ENCODE peak calls at places on chromosomes 7 and 10, in six cellular contexts. J is stimulated activated CD8-positive, alpha-beta memory T cell treated with anti-CD3 and anti-CD28 coated beads, Interleukin-2, amount 100 ng/mL, for 1 hour; K is effector CD4-positive, alpha-beta T cell; M is effector memory CD4-positive, alpha-beta T cell; Q is tibial artery; Y is aorta. E is an unnamed sample.

GRCh38 chr7:92994889-92995288 is 122.9 kb downstream of the SAMD9 start:
- DNase-seq in J (no peak), K (no peak), M (no peak), Q (no peak), Y (no peak), E (no peak)

GRCh38 chr7:43058271-43059066 is 54.0 kb upstream of the HECW1 start:
- DNase-seq in J (no peak), K (no peak), M (no peak), Q (no peak), Y (no peak), E (no peak)

GRCh38 chr10:48241301-48241700 is 33.2 kb downstream of the FRMPD2 start:
- DNase-seq in J (no peak), K (no peak), M (no peak), Q (no peak), Y (no peak), E (no peak)

GRCh38 chr10:125006921-125007391 is 65.0 kb downstream of the ZRANB1 start:
- DNase-seq in J (no peak), K (no peak), M (no peak), Q (peak; percentile 70), Y (peak; percentile 35), E (peak; percentile 37)

GRCh38 chr7:79407351-79407750 is 46.1 kb downstream of the MAGI2 start:
- DNase-seq in J (no peak), K (no peak), M (no peak), Q (no peak), Y (no peak), E (no peak)

GRCh38 chr7:73606801-73607691 is 17.3 kb downstream of the MLXIPL start:
- DNase-seq in J (peak; percentile 45), K (peak; percentile 71), M (peak; percentile 32), Q (no peak), Y (peak; percentile 67), E (peak; percentile 36)

GRCh38 chr7:120988591-120989299 is at the start of gene CPED1:
- DNase-seq in J (no peak), K (no peak), M (no peak), Q (peak; percentile 92), Y (peak; percentile 90), E (no peak)

GRCh38 chr10:110755781-110756180 is 111.6 kb downstream of the RBM20 start:
- DNase-seq in J (no peak), K (no peak), M (no peak), Q (no peak), Y (no peak), E (no peak)

GRCh38 chr7:125279956-125280355 is 350.3 kb upstream of the POT1 start:
- DNase-seq in J (no peak), K (no peak), M (no peak), Q (no peak), Y (no peak), E (peak; percentile 6)

GRCh38 chr10:27514243-27514642 is 10.1 kb downstream of the RAB18 start:
- DNase-seq in J (no peak), K (no peak), M (no peak), Q (no peak), Y (no peak), E (no peak)

GRCh38 chr10:89662596-89662995 is 17.6 kb upstream of the PANK1 start:
- DNase-seq in J (no peak), K (no peak), M (no peak), Q (no peak), Y (no peak), E (no peak)

GRCh38 chr10:34504534-34504933 is 310.6 kb downstream of the PARD3 start:
- DNase-seq in J (no peak), K (no peak), M (no peak), Q (no peak), Y (no peak), E (no peak)

GRCh38 chr7:7639847-7640220 is 718 bp upstream of the UMAD1 start:
- DNase-seq in J (no peak), K (peak; percentile 51), M (no peak), Q (no peak), Y (no peak), E (no peak)

GRCh38 chr10:84429926-84430520 is 101.6 kb downstream of the CCSER2 start:
- DNase-seq in J (peak; percentile 14), K (peak; percentile 62), M (peak; percentile 31), Q (peak; percentile 70), Y (peak; percentile 57), E (no peak)

GRCh38 chr7:66167773-66168367 is 37.3 kb upstream of the TPST1 start:
- DNase-seq in J (no peak), K (no peak), M (no peak), Q (no peak), Y (no peak), E (no peak)

GRCh38 chr7:37495574-37496184 is 47.0 kb upstream of the ELMO1 start:
- DNase-seq in J (no peak), K (no peak), M (no peak), Q (no peak), Y (no peak), E (no peak)

GRCh38 chr10:44180321-44181154 is 204.4 kb downstream of the CXCL12 start:
- DNase-seq in J (no peak), K (no peak), M (no peak), Q (no peak), Y (no peak), E (no peak)

GRCh38 chr7:74324499-74325229 is 35.5 kb downstream of the CLIP2 start:
- DNase-seq in J (no peak), K (no peak), M (no peak), Q (no peak), Y (no peak), E (no peak)

GRCh38 chr7:133235212-133235883 is 17.5 kb upstream of the EXOC4 start:
- DNase-seq in J (no peak), K (no peak), M (no peak), Q (no peak), Y (no peak), E (no peak)

GRCh38 chr10:29811751-29812427 is 177.1 kb upstream of the SVIL start:
- DNase-seq in J (no peak), K (no peak), M (no peak), Q (peak; percentile 84), Y (peak; percentile 76), E (no peak)

E was measured in NCI-H2107.